ENCODE peak calls at places on chromosomes 4 and X, in seven cellular contexts. H is effector memory CD8-positive, alpha-beta T cell; U is pancreas; J is Caki2; Y is ELF-1; O is OCI-LY7; Q is T-helper 2 cell. E is an unnamed sample.
A peak's percentile ranks its signal among the peaks of the same experiment; 100 is the strongest.

GRCh38 chr4:113154281-113154680 is 104.8 kb downstream of the ANK2 start:
- DNase-seq in H (no peak), U (no peak), J (no peak), Y (no peak), O (no peak), Q (no peak), E (no peak)

GRCh38 chr4:12231098-12231497 is 802.4 kb upstream of the HS3ST1 start:
- DNase-seq in H (no peak), U (no peak), J (no peak), Y (no peak), O (no peak), Q (no peak), E (no peak)

GRCh38 chr4:121053601-121054143 is 18.7 kb downstream of the NDNF start:
- DNase-seq in H (no peak), U (no peak), J (peak; percentile 9), Y (no peak), O (no peak), Q (no peak), E (no peak)

GRCh38 chr4:41542526-41543270 is 4.7 kb downstream of the LIMCH1 start:
- DNase-seq in H (no peak), U (no peak), J (no peak), Y (no peak), O (no peak), Q (no peak), E (no peak)

GRCh38 chr4:100879471-100879870 is 361.6 kb upstream of the EMCN start:
- DNase-seq in H (no peak), U (no peak), J (no peak), Y (no peak), O (no peak), Q (no peak), E (no peak)

GRCh38 chr4:180617203-180617602 is 1626.0 kb upstream of the TENM3 start:
- DNase-seq in H (no peak), U (no peak), J (peak; percentile 51), Y (peak; percentile 14), O (no peak), Q (no peak), E (no peak)

GRCh38 chrX:3191821-3192220 is 150.6 kb downstream of the ARSF start:
- DNase-seq in H (no peak), U (no peak), J (no peak), Y (no peak), O (no peak), Q (no peak), E (no peak)

GRCh38 chr4:36771411-36772153 is 473.0 kb upstream of the NWD2 start:
- DNase-seq in H (no peak), U (no peak), J (peak; percentile 9), Y (no peak), O (no peak), Q (no peak), E (no peak)

GRCh38 chr4:162497564-162498167 is 333.9 kb upstream of the FSTL5 start:
- DNase-seq in H (no peak), U (no peak), J (peak; percentile 23), Y (no peak), O (peak; percentile 53), Q (no peak), E (no peak)

GRCh38 chr4:76305971-76306881 is at the start of gene STBD1:
- DNase-seq in H (peak; percentile 19), U (peak; percentile 90), J (peak; percentile 81), Y (peak; percentile 82), O (no peak), Q (no peak), E (peak; percentile 39)

GRCh38 chr4:16140520-16141249 is 56.9 kb upstream of the PROM1 start:
- DNase-seq in H (no peak), U (peak; percentile 63), J (peak; percentile 98), Y (peak; percentile 37), O (no peak), Q (no peak), E (no peak)

GRCh38 chr4:40875507-40876150 is 125.9 kb downstream of the NSUN7 start:
- DNase-seq in H (no peak), U (no peak), J (peak; percentile 48), Y (no peak), O (no peak), Q (no peak), E (no peak)

GRCh38 chrX:150456466-150456865 is 93.3 kb downstream of the MAMLD1 start:
- DNase-seq in H (no peak), U (no peak), J (no peak), Y (no peak), O (no peak), Q (no peak), E (no peak)

GRCh38 chrX:48802813-48803261 is 970 bp downstream of the HDAC6 start:
- DNase-seq in H (no peak), U (no peak), J (no peak), Y (peak; percentile 36), O (no peak), Q (no peak), E (no peak)

GRCh38 chrX:137916090-137916746 is 350.3 kb downstream of the ZIC3 start:
- DNase-seq in H (no peak), U (no peak), J (no peak), Y (peak; percentile 90), O (no peak), Q (no peak), E (peak; percentile 85)

GRCh38 chrX:66638591-66639500 is at the start of gene EDA2R:
- DNase-seq in H (no peak), U (no peak), J (peak; percentile 88), Y (peak; percentile 87), O (peak; percentile 81), Q (no peak), E (no peak)

E was measured in NCI-H526.